ENCODE peak calls at places on chromosomes 12 and 14, in five cellular contexts. R is suprapubic skin, L is GM23338, A is Panc1, B is HepG2. E is an unnamed sample.

GRCh38 chr12:64175254-64175945 is 46.7 kb downstream of the KICS2 start:
- DNase-seq in R (no peak), L (peak; percentile 85), A (no peak), B (no peak), E (no peak)

GRCh38 chr12:21615441-21615840 is 10.8 kb upstream of the GYS2 start:
- DNase-seq in R (no peak), L (no peak), A (no peak), B (no peak), E (no peak)

GRCh38 chr12:98869886-98870285 is 224.8 kb downstream of the APAF1 start:
- DNase-seq in R (no peak), L (no peak), A (no peak), B (no peak), E (no peak)

GRCh38 chr12:64402181-64402580 is 2.0 kb upstream of the XPOT start:
- DNase-seq in R (no peak), L (no peak), A (no peak), B (no peak), E (no peak)

GRCh38 chr12:42273706-42274105 is 35.7 kb upstream of the YAF2 start:
- DNase-seq in R (no peak), L (no peak), A (no peak), B (no peak), E (no peak)

GRCh38 chr12:94930216-94930654 is 73.3 kb downstream of the NDUFA12 start:
- DNase-seq in R (no peak), L (no peak), A (no peak), B (peak; percentile 81), E (no peak)

GRCh38 chr14:55470025-55470424 is 29.6 kb upstream of the TBPL2 start:
- DNase-seq in R (no peak), L (no peak), A (no peak), B (no peak), E (no peak)

GRCh38 chr14:75041613-75042012 is 9.7 kb downstream of the MLH3 start:
- DNase-seq in R (no peak), L (no peak), A (no peak), B (peak; percentile 84), E (peak; percentile 46)

GRCh38 chr12:26172013-26172412 is 23.4 kb upstream of the SSPN start:
- DNase-seq in R (no peak), L (no peak), A (no peak), B (no peak), E (no peak)

GRCh38 chr14:90815817-90816662 is at the start of gene TTC7B:
- DNase-seq in R (no peak), L (peak; percentile 72), A (no peak), B (no peak), E (peak; percentile 43)

GRCh38 chr12:4859478-4860210 is 50.1 kb upstream of the KCNA1 start:
- DNase-seq in R (no peak), L (no peak), A (no peak), B (no peak), E (no peak)

GRCh38 chr12:108884116-108885012 is 4.5 kb downstream of the DAO start:
- DNase-seq in R (peak; percentile 57), L (peak; percentile 82), A (peak; percentile 12), B (peak; percentile 14), E (peak; percentile 67)

GRCh38 chr14:56145965-56146364 is 27.8 kb downstream of the PELI2 start:
- DNase-seq in R (no peak), L (no peak), A (no peak), B (no peak), E (no peak)

GRCh38 chr14:56745091-56745490 is 65.2 kb downstream of the OTX2 start:
- DNase-seq in R (no peak), L (peak; percentile 54), A (no peak), B (no peak), E (no peak)

GRCh38 chr14:24037658-24038037 is 14.2 kb upstream of the CARMIL3 start:
- DNase-seq in R (no peak), L (peak; percentile 40), A (no peak), B (no peak), E (peak; percentile 56)

GRCh38 chr14:104708606-104709268 is 15.3 kb upstream of the ADSS1 start:
- DNase-seq in R (no peak), L (peak; percentile 93), A (no peak), B (peak; percentile 35), E (peak; percentile 78)

GRCh38 chr14:72892103-72892878 is 1.6 kb downstream of the DPF3 start:
- DNase-seq in R (no peak), L (peak; percentile 71), A (no peak), B (no peak), E (peak; percentile 30)

GRCh38 chr12:106135075-106135474 is 3.7 kb downstream of the NUAK1 start:
- DNase-seq in R (no peak), L (no peak), A (no peak), B (no peak), E (no peak)

GRCh38 chr12:9273276-9273675 is 65.1 kb upstream of the PZP start:
- DNase-seq in R (no peak), L (no peak), A (no peak), B (no peak), E (no peak)

GRCh38 chr14:81981311-81981675 is 447.6 kb upstream of the SEL1L start:
- DNase-seq in R (no peak), L (no peak), A (no peak), B (no peak), E (no peak)

GRCh38 chr12:39227218-39227617 is 215.7 kb downstream of the KIF21A start:
- DNase-seq in R (no peak), L (no peak), A (no peak), B (no peak), E (no peak)

GRCh38 chr14:34322940-34323418 is 139.1 kb downstream of the SPTSSA start:
- DNase-seq in R (peak; percentile 72), L (peak; percentile 73), A (no peak), B (peak; percentile 87), E (peak; percentile 74)

GRCh38 chr14:34303811-34304210 is 158.2 kb downstream of the SPTSSA start:
- DNase-seq in R (no peak), L (no peak), A (no peak), B (no peak), E (no peak)

GRCh38 chr14:92615451-92615850 is 101.9 kb downstream of the RIN3 start:
- DNase-seq in R (no peak), L (no peak), A (no peak), B (no peak), E (no peak)

GRCh38 chr12:93090768-93091172 is 161.7 kb upstream of the EEA1 start:
- DNase-seq in R (no peak), L (no peak), A (peak; percentile 28), B (no peak), E (no peak)

GRCh38 chr14:35390577-35391387 is 13.8 kb downstream of the NFKBIA start:
- DNase-seq in R (no peak), L (no peak), A (no peak), B (no peak), E (no peak)

GRCh38 chr14:87131879-87132278 is 861.1 kb downstream of the GALC start:
- DNase-seq in R (no peak), L (peak; percentile 35), A (no peak), B (no peak), E (no peak)

DNA sequence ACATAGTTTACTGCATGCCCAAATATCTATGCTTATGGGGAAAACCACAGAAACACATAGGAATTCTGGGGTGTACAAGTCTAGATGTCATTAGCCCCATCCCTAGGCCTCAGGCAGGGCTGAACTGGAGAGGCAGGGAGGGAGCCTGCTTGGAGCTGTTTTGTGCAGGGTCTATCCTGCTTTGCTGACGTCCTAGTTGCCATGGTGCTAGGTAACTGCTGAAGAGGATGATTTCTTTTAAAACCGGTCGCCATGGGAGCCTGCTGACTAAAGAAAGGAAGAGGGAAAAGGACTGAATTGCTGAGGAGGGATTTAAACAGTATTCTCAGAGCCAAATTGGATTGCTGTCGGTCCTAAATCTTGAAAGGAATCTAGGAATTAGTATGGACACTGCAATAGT is 10.7 kb downstream of the GPR19 start:
- DNase-seq in R (no peak), L (peak; percentile 89), A (no peak), B (no peak), E (no peak)
- TF ChIP-seq POLR2AphosphoS5 in R (no peak), L (no peak), A (no peak), B (no peak), E (no peak)

DNA sequence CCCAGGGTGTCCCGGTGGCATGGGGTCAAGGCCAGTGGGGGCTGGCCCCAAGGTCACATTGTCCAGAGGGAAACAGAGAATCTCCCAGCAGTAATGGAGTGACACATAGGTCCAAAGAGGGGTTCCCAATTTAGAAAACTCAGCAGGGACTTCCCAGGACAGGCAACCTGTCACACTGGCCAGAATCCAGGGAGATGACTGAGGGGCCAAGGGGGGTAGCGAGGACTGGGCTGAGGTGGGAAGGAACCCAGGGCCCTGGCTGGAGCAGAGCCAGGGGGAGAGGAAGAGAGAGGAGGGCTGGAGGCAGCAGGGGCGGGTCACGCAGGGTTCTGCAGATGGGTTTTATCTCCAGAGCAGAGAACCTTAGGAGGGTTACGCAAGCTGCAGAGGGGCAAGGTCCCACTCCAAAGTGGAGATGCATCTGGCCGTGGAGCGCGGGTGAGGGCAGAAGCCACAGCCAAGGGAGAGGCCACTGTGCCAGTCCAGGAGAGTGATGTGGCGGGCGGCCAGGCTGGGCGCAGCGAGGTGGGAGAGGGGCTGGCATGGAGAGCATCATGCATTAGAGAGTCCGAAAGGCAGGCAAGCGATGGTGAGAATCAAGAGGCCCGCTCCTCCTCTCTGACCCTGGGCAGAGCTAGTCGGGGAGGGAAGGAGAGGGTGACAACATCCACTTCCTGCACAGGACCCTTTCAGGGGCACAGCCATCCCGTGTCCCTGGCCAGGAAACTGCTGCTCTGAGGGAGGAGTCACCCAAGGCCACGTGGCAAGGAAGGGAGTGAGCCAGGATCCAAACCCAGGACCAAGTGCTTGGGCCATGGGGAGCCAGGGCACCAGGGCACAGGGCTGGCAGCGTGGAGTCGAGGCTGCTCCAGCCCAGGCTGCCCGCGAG is 29.0 kb downstream of the NCOR2 start:
- DNase-seq in R (peak; percentile 64), L (no peak), A (no peak), B (peak; percentile 41), E (no peak)
- H3K4me1 ChIP-seq in R (peaks cover 57% of the 10 kb centered on the region), L (peaks cover 13% of the 10 kb centered on the region), A (peaks cover 74% of the 10 kb centered on the region), B (peaks cover 35% of the 10 kb centered on the region), E (peaks cover 34% of the 10 kb centered on the region)

DNA sequence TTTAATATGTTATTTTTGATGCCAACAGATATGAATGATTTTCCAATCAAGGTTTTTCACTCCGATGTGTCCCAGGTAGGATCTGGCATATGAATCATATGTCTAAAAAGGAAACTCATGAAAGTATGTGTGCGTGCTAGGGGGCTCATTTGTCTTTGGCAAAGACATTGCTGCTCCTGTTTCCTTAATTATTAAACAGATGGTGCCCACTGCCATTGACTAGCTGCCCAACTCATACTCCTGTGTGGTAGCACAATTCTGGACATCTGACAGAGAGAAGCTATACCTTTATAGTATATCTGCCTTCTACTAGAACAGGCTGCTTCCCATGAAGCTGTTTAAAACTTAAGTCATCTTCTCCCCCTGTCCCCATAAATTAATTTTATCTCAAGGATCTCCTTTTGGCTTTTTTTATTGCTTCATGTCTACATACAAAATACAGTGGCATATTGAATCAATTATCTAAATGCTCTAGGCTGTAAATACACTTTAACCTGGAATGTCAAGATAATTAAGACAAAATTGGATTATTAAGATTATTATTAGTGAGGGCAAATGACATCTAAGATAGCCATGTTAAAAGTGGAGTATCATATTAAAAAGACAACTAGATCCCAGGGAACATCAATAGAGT is 1.4 kb upstream of the PDE3A start:
- DNase-seq in R (no peak), L (no peak), A (no peak), B (no peak), E (no peak)
- TF ChIP-seq POLR2AphosphoS5 in R (no peak), L (no peak), A (no peak), B (no peak), E (no peak)

DNA sequence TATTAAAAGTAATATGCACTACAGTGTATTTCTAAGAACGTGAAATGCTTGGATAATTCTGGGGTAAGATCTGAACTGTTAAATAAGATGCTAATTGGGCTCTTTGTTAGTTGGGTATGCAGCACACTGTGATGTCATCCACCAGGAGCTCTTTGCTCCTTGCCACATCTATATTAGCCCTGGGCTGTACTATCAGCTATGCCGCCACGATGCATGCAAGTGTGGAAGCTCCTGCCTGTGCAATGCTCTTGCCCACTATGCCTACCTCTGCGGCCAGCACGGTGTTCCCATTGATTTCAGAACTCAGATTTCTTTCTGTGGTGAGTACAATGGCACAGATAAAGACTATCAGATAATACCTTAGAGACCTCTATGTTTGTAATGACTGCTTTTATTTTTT is 165.6 kb downstream of the OTOGL start:
- DNase-seq in R (no peak), L (no peak), A (no peak), B (no peak), E (no peak)
- H3K4me1 ChIP-seq in R (no peaks in the 10 kb centered on the region), L (no peaks in the 10 kb centered on the region), A (peaks cover 2% of the 10 kb centered on the region), B (no peaks in the 10 kb centered on the region), E (no peaks in the 10 kb centered on the region)